ENCODE peak calls at places on chromosomes 4 and X, in eight cellular contexts. One of them, this sample, is unnamed.
A peak's percentile ranks its signal among the peaks of the same experiment; 100 is the strongest.

GRCh38 chrX:25524150-25524549 is 508.4 kb upstream of the ARX start:
- DNase-seq in left ventricle myocardium inferior: no peak
- DNase-seq in upper lobe of left lung: no peak
- DNase-seq in gastrocnemius medialis: no peak
- DNase-seq in stomach: no peak
- DNase-seq in sigmoid colon: no peak
- DNase-seq in AG04450: no peak
- DNase-seq in CD8-positive, alpha-beta T cell: no peak
- DNase-seq in this sample: no peak

GRCh38 chr4:183747380-183747779 is 88.3 kb downstream of the TRAPPC11 start:
- DNase-seq in gastrocnemius medialis: no peak
- DNase-seq in upper lobe of left lung: no peak
- DNase-seq in sigmoid colon: no peak
- DNase-seq in stomach: no peak
- DNase-seq in AG04450: no peak
- DNase-seq in left ventricle myocardium inferior: no peak
- DNase-seq in CD8-positive, alpha-beta T cell: no peak
- DNase-seq in this sample: no peak

GRCh38 chr4:10667651-10668341 is 16.8 kb downstream of the CLNK start:
- DNase-seq in upper lobe of left lung: no peak
- DNase-seq in CD8-positive, alpha-beta T cell: no peak
- DNase-seq in stomach: no peak
- DNase-seq in sigmoid colon: no peak
- DNase-seq in gastrocnemius medialis: no peak
- DNase-seq in AG04450: no peak
- DNase-seq in left ventricle myocardium inferior: no peak
- DNase-seq in this sample: no peak

GRCh38 chr4:71472946-71473345 is 134.1 kb downstream of the SLC4A4 start:
- DNase-seq in left ventricle myocardium inferior: no peak
- DNase-seq in stomach: no peak
- DNase-seq in CD8-positive, alpha-beta T cell: no peak
- DNase-seq in upper lobe of left lung: no peak
- DNase-seq in AG04450: peak; percentile 65
- DNase-seq in gastrocnemius medialis: no peak
- DNase-seq in sigmoid colon: no peak
- DNase-seq in this sample: no peak

GRCh38 chrX:39633293-39633692 is 464.5 kb downstream of the BCOR start:
- DNase-seq in AG04450: no peak
- DNase-seq in stomach: no peak
- DNase-seq in CD8-positive, alpha-beta T cell: no peak
- DNase-seq in left ventricle myocardium inferior: no peak
- DNase-seq in upper lobe of left lung: no peak
- DNase-seq in gastrocnemius medialis: no peak
- DNase-seq in sigmoid colon: no peak
- DNase-seq in this sample: no peak

GRCh38 chrX:109732319-109732779 is 708 bp downstream of the ACSL4 start:
- DNase-seq in sigmoid colon: no peak
- DNase-seq in gastrocnemius medialis: no peak
- DNase-seq in left ventricle myocardium inferior: no peak
- DNase-seq in AG04450: no peak
- DNase-seq in stomach: no peak
- DNase-seq in CD8-positive, alpha-beta T cell: no peak
- DNase-seq in upper lobe of left lung: no peak
- DNase-seq in this sample: no peak

GRCh38 chrX:66030505-66031317 is 9.2 kb downstream of the VSIG4 start:
- DNase-seq in CD8-positive, alpha-beta T cell: peak; percentile 17
- DNase-seq in gastrocnemius medialis: no peak
- DNase-seq in left ventricle myocardium inferior: no peak
- DNase-seq in upper lobe of left lung: no peak
- DNase-seq in stomach: no peak
- DNase-seq in AG04450: no peak
- DNase-seq in sigmoid colon: no peak
- DNase-seq in this sample: no peak

GRCh38 chr4:56681158-56681848 is at the start of gene HOPX:
- DNase-seq in upper lobe of left lung: peak; percentile 86
- DNase-seq in sigmoid colon: no peak
- DNase-seq in stomach: peak; percentile 90
- DNase-seq in AG04450: no peak
- DNase-seq in CD8-positive, alpha-beta T cell: no peak
- DNase-seq in left ventricle myocardium inferior: peak; percentile 19
- DNase-seq in gastrocnemius medialis: no peak
- DNase-seq in this sample: peak; percentile 18

GRCh38 chrX:38627683-38628082 is 66.3 kb downstream of the TSPAN7 start:
- DNase-seq in left ventricle myocardium inferior: no peak
- DNase-seq in sigmoid colon: no peak
- DNase-seq in CD8-positive, alpha-beta T cell: no peak
- DNase-seq in stomach: no peak
- DNase-seq in upper lobe of left lung: peak; percentile 23
- DNase-seq in gastrocnemius medialis: peak; percentile 27
- DNase-seq in AG04450: no peak
- DNase-seq in this sample: no peak

GRCh38 chrX:44785652-44786051 is 58.2 kb upstream of the DUSP21 start:
- DNase-seq in AG04450: peak; percentile 26
- DNase-seq in left ventricle myocardium inferior: no peak
- DNase-seq in gastrocnemius medialis: no peak
- DNase-seq in CD8-positive, alpha-beta T cell: no peak
- DNase-seq in sigmoid colon: no peak
- DNase-seq in upper lobe of left lung: no peak
- DNase-seq in stomach: no peak
- DNase-seq in this sample: no peak

GRCh38 chrX:48649109-48649508 is 34.5 kb upstream of the WAS start:
- DNase-seq in CD8-positive, alpha-beta T cell: no peak
- DNase-seq in stomach: no peak
- DNase-seq in gastrocnemius medialis: no peak
- DNase-seq in AG04450: no peak
- DNase-seq in left ventricle myocardium inferior: no peak
- DNase-seq in sigmoid colon: peak; percentile 2
- DNase-seq in upper lobe of left lung: no peak
- DNase-seq in this sample: no peak

GRCh38 chr4:57661707-57662106 is 551.5 kb upstream of the IGFBP7 start:
- DNase-seq in sigmoid colon: no peak
- DNase-seq in left ventricle myocardium inferior: no peak
- DNase-seq in upper lobe of left lung: no peak
- DNase-seq in CD8-positive, alpha-beta T cell: no peak
- DNase-seq in gastrocnemius medialis: no peak
- DNase-seq in AG04450: no peak
- DNase-seq in stomach: no peak
- DNase-seq in this sample: no peak

GRCh38 chr4:44760142-44760898 is 34.0 kb upstream of the GNPDA2 start:
- DNase-seq in gastrocnemius medialis: no peak
- DNase-seq in sigmoid colon: no peak
- DNase-seq in upper lobe of left lung: no peak
- DNase-seq in CD8-positive, alpha-beta T cell: no peak
- DNase-seq in AG04450: no peak
- DNase-seq in stomach: no peak
- DNase-seq in left ventricle myocardium inferior: no peak
- DNase-seq in this sample: no peak

GRCh38 chrX:17608898-17609297 is 128.4 kb upstream of the SCML1 start:
- DNase-seq in upper lobe of left lung: peak; percentile 26
- DNase-seq in stomach: no peak
- DNase-seq in left ventricle myocardium inferior: no peak
- DNase-seq in CD8-positive, alpha-beta T cell: no peak
- DNase-seq in sigmoid colon: no peak
- DNase-seq in gastrocnemius medialis: no peak
- DNase-seq in AG04450: no peak
- DNase-seq in this sample: no peak

GRCh38 chr4:56040842-56041241 is 92.1 kb downstream of the CEP135 start:
- DNase-seq in left ventricle myocardium inferior: no peak
- DNase-seq in AG04450: no peak
- DNase-seq in sigmoid colon: no peak
- DNase-seq in gastrocnemius medialis: no peak
- DNase-seq in stomach: no peak
- DNase-seq in CD8-positive, alpha-beta T cell: no peak
- DNase-seq in upper lobe of left lung: no peak
- DNase-seq in this sample: no peak

GRCh38 chr4:122854860-122855259 is 28.2 kb downstream of the FGF2 start:
- DNase-seq in left ventricle myocardium inferior: no peak
- DNase-seq in AG04450: no peak
- DNase-seq in CD8-positive, alpha-beta T cell: no peak
- DNase-seq in sigmoid colon: no peak
- DNase-seq in gastrocnemius medialis: no peak
- DNase-seq in upper lobe of left lung: no peak
- DNase-seq in stomach: no peak
- DNase-seq in this sample: no peak

GRCh38 chr4:113094802-113095201 is 45.3 kb downstream of the ANK2 start:
- DNase-seq in stomach: no peak
- DNase-seq in CD8-positive, alpha-beta T cell: no peak
- DNase-seq in left ventricle myocardium inferior: no peak
- DNase-seq in gastrocnemius medialis: no peak
- DNase-seq in sigmoid colon: no peak
- DNase-seq in upper lobe of left lung: no peak
- DNase-seq in AG04450: no peak
- DNase-seq in this sample: no peak

GRCh38 chr4:53592686-53593641 is 1.7 kb upstream of the LNX1 start:
- DNase-seq in upper lobe of left lung: peak; percentile 56
- DNase-seq in CD8-positive, alpha-beta T cell: no peak
- DNase-seq in gastrocnemius medialis: peak; percentile 30
- DNase-seq in left ventricle myocardium inferior: peak; percentile 22
- DNase-seq in AG04450: no peak
- DNase-seq in stomach: peak; percentile 77
- DNase-seq in sigmoid colon: no peak
- DNase-seq in this sample: peak; percentile 48

GRCh38 chr4:10643600-10644425 is 40.8 kb downstream of the CLNK start:
- DNase-seq in gastrocnemius medialis: no peak
- DNase-seq in sigmoid colon: no peak
- DNase-seq in stomach: no peak
- DNase-seq in CD8-positive, alpha-beta T cell: no peak
- DNase-seq in AG04450: no peak
- DNase-seq in left ventricle myocardium inferior: no peak
- DNase-seq in upper lobe of left lung: no peak
- DNase-seq in this sample: no peak

GRCh38 chr4:62771656-62772557 is 1571.8 kb downstream of the ADGRL3 start:
- DNase-seq in gastrocnemius medialis: no peak
- DNase-seq in left ventricle myocardium inferior: no peak
- DNase-seq in AG04450: no peak
- DNase-seq in CD8-positive, alpha-beta T cell: no peak
- DNase-seq in upper lobe of left lung: no peak
- DNase-seq in stomach: no peak
- DNase-seq in sigmoid colon: no peak
- DNase-seq in this sample: no peak

GRCh38 chrX:154547245-154548027 is at the start of gene IKBKG:
- DNase-seq in gastrocnemius medialis: peak; percentile 87
- DNase-seq in AG04450: peak; percentile 74
- DNase-seq in left ventricle myocardium inferior: peak; percentile 88
- DNase-seq in CD8-positive, alpha-beta T cell: peak; percentile 85
- DNase-seq in upper lobe of left lung: peak; percentile 93
- DNase-seq in sigmoid colon: peak; percentile 96
- DNase-seq in stomach: peak; percentile 89
- DNase-seq in this sample: peak; percentile 91

GRCh38 chrX:125710403-125711062 is 390.9 kb downstream of the TEX13C start:
- DNase-seq in AG04450: no peak
- DNase-seq in sigmoid colon: no peak
- DNase-seq in gastrocnemius medialis: no peak
- DNase-seq in stomach: no peak
- DNase-seq in CD8-positive, alpha-beta T cell: no peak
- DNase-seq in left ventricle myocardium inferior: no peak
- DNase-seq in upper lobe of left lung: no peak
- DNase-seq in this sample: no peak

GRCh38 chrX:125711103-125711502 is 391.4 kb downstream of the TEX13C start:
- DNase-seq in upper lobe of left lung: no peak
- DNase-seq in CD8-positive, alpha-beta T cell: no peak
- DNase-seq in left ventricle myocardium inferior: no peak
- DNase-seq in AG04450: no peak
- DNase-seq in sigmoid colon: no peak
- DNase-seq in stomach: no peak
- DNase-seq in gastrocnemius medialis: no peak
- DNase-seq in this sample: no peak

GRCh38 chrX:125709074-125709473 is 389.4 kb downstream of the TEX13C start:
- DNase-seq in upper lobe of left lung: no peak
- DNase-seq in AG04450: no peak
- DNase-seq in stomach: no peak
- DNase-seq in gastrocnemius medialis: no peak
- DNase-seq in left ventricle myocardium inferior: no peak
- DNase-seq in sigmoid colon: no peak
- DNase-seq in CD8-positive, alpha-beta T cell: no peak
- DNase-seq in this sample: no peak

GRCh38 chrX:125713633-125714032 is 394.0 kb downstream of the TEX13C start:
- DNase-seq in stomach: no peak
- DNase-seq in sigmoid colon: no peak
- DNase-seq in AG04450: no peak
- DNase-seq in upper lobe of left lung: no peak
- DNase-seq in gastrocnemius medialis: no peak
- DNase-seq in CD8-positive, alpha-beta T cell: no peak
- DNase-seq in left ventricle myocardium inferior: no peak
- DNase-seq in this sample: no peak

DNA sequence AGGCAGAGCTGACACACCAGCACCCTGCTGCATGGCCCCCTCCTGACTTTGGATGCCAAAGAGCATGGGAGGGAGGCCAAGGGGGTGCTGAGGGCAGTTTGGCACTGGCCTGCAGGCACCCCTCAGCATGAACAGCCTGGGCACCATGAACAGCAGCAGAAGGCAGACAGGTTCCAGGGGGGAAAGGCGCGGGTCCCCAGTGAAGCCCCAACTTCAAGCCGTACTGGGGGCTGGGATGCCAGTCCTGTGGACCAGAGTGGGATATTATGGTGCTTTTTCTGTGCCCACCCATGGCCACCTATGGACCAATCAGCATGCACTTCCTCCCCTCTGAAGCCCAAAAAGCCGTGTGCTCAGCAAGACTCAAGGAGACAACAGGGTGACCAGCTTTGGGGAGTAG is 389.9 kb downstream of the TEX13C start:
- DNase-seq in stomach: no peak
- DNase-seq in sigmoid colon: no peak
- DNase-seq in upper lobe of left lung: no peak
- DNase-seq in gastrocnemius medialis: no peak
- DNase-seq in left ventricle myocardium inferior: no peak
- DNase-seq in CD8-positive, alpha-beta T cell: no peak
- DNase-seq in AG04450: no peak
- DNase-seq in this sample: no peak
- H3K9me3 ChIP-seq in stomach: no peaks in the 10 kb centered on the region
- H3K9me3 ChIP-seq in sigmoid colon: no peaks in the 10 kb centered on the region
- H3K9me3 ChIP-seq in upper lobe of left lung: no peaks in the 10 kb centered on the region
- H3K9me3 ChIP-seq in gastrocnemius medialis: no peaks in the 10 kb centered on the region
- H3K9me3 ChIP-seq in left ventricle myocardium inferior: no peaks in the 10 kb centered on the region
- H3K9me3 ChIP-seq in CD8-positive, alpha-beta T cell: no peaks in the 10 kb centered on the region
- H3K9me3 ChIP-seq in AG04450: peaks cover 34% of the 10 kb centered on the region
- H3K9me3 ChIP-seq in this sample: no peaks in the 10 kb centered on the region

GRCh38 chr4:13599159-13599558 is 28.4 kb downstream of the BOD1L1 start:
- DNase-seq in upper lobe of left lung: no peak
- DNase-seq in AG04450: no peak
- DNase-seq in CD8-positive, alpha-beta T cell: no peak
- DNase-seq in gastrocnemius medialis: no peak
- DNase-seq in sigmoid colon: no peak
- DNase-seq in stomach: no peak
- DNase-seq in left ventricle myocardium inferior: no peak
- DNase-seq in this sample: no peak
- TF ChIP-seq CTCF in upper lobe of left lung: no peak
- TF ChIP-seq CTCF in AG04450: peak; percentile 34
- TF ChIP-seq CTCF in CD8-positive, alpha-beta T cell: no peak
- TF ChIP-seq CTCF in gastrocnemius medialis: no peak
- TF ChIP-seq CTCF in sigmoid colon: no peak
- TF ChIP-seq CTCF in stomach: no peak
- TF ChIP-seq CTCF in left ventricle myocardium inferior: peak; percentile 15
- TF ChIP-seq CTCF in this sample: no peak

GRCh38 chr4:128573781-128574508 is 235.6 kb upstream of the JADE1 start:
- DNase-seq in left ventricle myocardium inferior: no peak
- DNase-seq in CD8-positive, alpha-beta T cell: no peak
- DNase-seq in AG04450: peak; percentile 63
- DNase-seq in stomach: no peak
- DNase-seq in gastrocnemius medialis: no peak
- DNase-seq in sigmoid colon: no peak
- DNase-seq in upper lobe of left lung: no peak
- DNase-seq in this sample: no peak
- H3K4me3 ChIP-seq in left ventricle myocardium inferior: no peak overlapping the region
- H3K4me3 ChIP-seq in CD8-positive, alpha-beta T cell: no peak overlapping the region
- H3K4me3 ChIP-seq in AG04450: no peak overlapping the region
- H3K4me3 ChIP-seq in stomach: no peak overlapping the region
- H3K4me3 ChIP-seq in gastrocnemius medialis: no peak overlapping the region
- H3K4me3 ChIP-seq in sigmoid colon: no peak overlapping the region
- H3K4me3 ChIP-seq in upper lobe of left lung: no peak overlapping the region
- H3K4me3 ChIP-seq in this sample: no peak overlapping the region

GRCh38 chr4:74061430-74061829 is 22.9 kb upstream of the CXCL3 start:
- DNase-seq in AG04450: no peak
- DNase-seq in CD8-positive, alpha-beta T cell: no peak
- DNase-seq in gastrocnemius medialis: no peak
- DNase-seq in left ventricle myocardium inferior: no peak
- DNase-seq in stomach: no peak
- DNase-seq in upper lobe of left lung: no peak
- DNase-seq in sigmoid colon: no peak
- DNase-seq in this sample: no peak
- H3K9me3 ChIP-seq in AG04450: no peaks in the 10 kb centered on the region
- H3K9me3 ChIP-seq in CD8-positive, alpha-beta T cell: no peaks in the 10 kb centered on the region
- H3K9me3 ChIP-seq in gastrocnemius medialis: no peaks in the 10 kb centered on the region
- H3K9me3 ChIP-seq in left ventricle myocardium inferior: peaks cover 13% of the 10 kb centered on the region
- H3K9me3 ChIP-seq in stomach: no peaks in the 10 kb centered on the region
- H3K9me3 ChIP-seq in upper lobe of left lung: no peaks in the 10 kb centered on the region
- H3K9me3 ChIP-seq in sigmoid colon: no peaks in the 10 kb centered on the region
- H3K9me3 ChIP-seq in this sample: no peaks in the 10 kb centered on the region